ENCODE peak calls at places on chromosome 20, in five cellular contexts. I is heart left ventricle; T is CD8-positive, alpha-beta T cell; Q is A673; M is Panc1. Z is an unnamed sample. For H3K4me1 and H3K27me3, the result is how much of the 10 kb centered on the place peaks cover.

GRCh38 chr20:46137816-46138215 is 19.7 kb downstream of the CD40 start:
- DNase-seq in I (no peak), T (no peak), Q (no peak), M (no peak), Z (no peak)

GRCh38 chr20:58407966-58408557 is 19.0 kb downstream of the VAPB start:
- DNase-seq in I (no peak), T (no peak), Q (no peak), M (no peak), Z (no peak)

GRCh38 chr20:45080867-45081616 is 19.9 kb downstream of the KCNS1 start:
- DNase-seq in I (no peak), T (no peak), Q (peak), M (no peak), Z (no peak)

GRCh38 chr20:25309395-25310267 is 61.7 kb downstream of the PYGB start:
- DNase-seq in I (no peak), T (no peak), Q (no peak), M (peak), Z (peak)

GRCh38 chr20:35886537-35886936 is 67.8 kb downstream of the SCAND1 start:
- DNase-seq in I (peak), T (no peak), Q (no peak), M (no peak), Z (peak)

GRCh38 chr20:34676642-34677373 is at the start of gene PIGU:
- DNase-seq in I (peak), T (peak), Q (peak), M (peak), Z (peak)

GRCh38 chr20:41152108-41152757 is 14.9 kb downstream of the PLCG1 start:
- DNase-seq in I (no peak), T (no peak), Q (no peak), M (no peak), Z (peak)

GRCh38 chr20:59305898-59306640 is 5.7 kb downstream of the EDN3 start:
- DNase-seq in I (no peak), T (no peak), Q (no peak), M (no peak), Z (no peak)

GRCh38 chr20:31706607-31707257 is 15.9 kb downstream of the BCL2L1 start:
- DNase-seq in I (no peak), T (no peak), Q (no peak), M (no peak), Z (no peak)

GRCh38 chr20:58706150-58706892 is 13.7 kb downstream of the NPEPL1 start:
- DNase-seq in I (no peak), T (no peak), Q (no peak), M (no peak), Z (no peak)

GRCh38 chr20:31712564-31713311 is 9.9 kb downstream of the BCL2L1 start:
- DNase-seq in I (peak), T (no peak), Q (peak), M (no peak), Z (peak)

GRCh38 chr20:31239139-31239538 is 18.3 kb upstream of the DEFB115 start:
- DNase-seq in I (no peak), T (no peak), Q (no peak), M (no peak), Z (no peak)

GRCh38 chr20:51643390-51643789 is 100.9 kb upstream of the NFATC2 start:
- DNase-seq in I (no peak), T (no peak), Q (peak), M (no peak), Z (no peak)

GRCh38 chr20:584375-585301 is 25.5 kb downstream of the TCF15 start:
- DNase-seq in I (no peak), T (no peak), Q (no peak), M (no peak), Z (no peak)

GRCh38 chr20:57654363-57654997 is 34.3 kb upstream of the ZBP1 start:
- DNase-seq in I (peak), T (peak), Q (peak), M (peak), Z (peak)

GRCh38 chr20:35952480-35953410 is 1.6 kb downstream of the SCAND1 start:
- DNase-seq in I (no peak), T (no peak), Q (no peak), M (no peak), Z (no peak)

GRCh38 chr20:11076434-11076833 is 402.6 kb upstream of the JAG1 start:
- DNase-seq in I (no peak), T (no peak), Q (no peak), M (no peak), Z (no peak)

GRCh38 chr20:53631909-53632662 is 38.4 kb upstream of the ZNF217 start:
- DNase-seq in I (no peak), T (no peak), Q (no peak), M (no peak), Z (no peak)

DNA sequence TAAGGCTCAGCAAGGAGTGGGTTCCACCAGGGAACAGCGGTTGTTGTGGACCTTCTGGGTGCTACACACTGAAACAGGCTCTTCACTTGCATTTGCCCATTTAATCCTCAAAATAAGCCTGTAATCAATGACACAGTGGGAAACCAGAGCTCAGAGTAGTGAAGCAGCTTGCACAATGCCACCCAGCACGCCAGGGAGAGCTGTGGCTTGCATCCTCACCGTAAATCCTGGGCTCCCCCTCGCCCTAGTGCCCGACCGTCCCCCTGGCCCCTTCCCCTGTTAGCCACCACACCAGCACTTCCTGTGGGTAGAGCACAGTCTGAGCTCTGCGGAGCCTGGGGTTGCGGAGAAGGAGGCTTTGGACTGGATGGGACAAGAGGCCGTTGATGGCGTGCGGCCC is 14.5 kb downstream of the VSTM2L start:
- DNase-seq in I (no peak), T (no peak), Q (peak), M (no peak), Z (no peak)
- H3K4me1 ChIP-seq in I (under half), T (under half), Q (half or more), M (under half), Z (under half)

DNA sequence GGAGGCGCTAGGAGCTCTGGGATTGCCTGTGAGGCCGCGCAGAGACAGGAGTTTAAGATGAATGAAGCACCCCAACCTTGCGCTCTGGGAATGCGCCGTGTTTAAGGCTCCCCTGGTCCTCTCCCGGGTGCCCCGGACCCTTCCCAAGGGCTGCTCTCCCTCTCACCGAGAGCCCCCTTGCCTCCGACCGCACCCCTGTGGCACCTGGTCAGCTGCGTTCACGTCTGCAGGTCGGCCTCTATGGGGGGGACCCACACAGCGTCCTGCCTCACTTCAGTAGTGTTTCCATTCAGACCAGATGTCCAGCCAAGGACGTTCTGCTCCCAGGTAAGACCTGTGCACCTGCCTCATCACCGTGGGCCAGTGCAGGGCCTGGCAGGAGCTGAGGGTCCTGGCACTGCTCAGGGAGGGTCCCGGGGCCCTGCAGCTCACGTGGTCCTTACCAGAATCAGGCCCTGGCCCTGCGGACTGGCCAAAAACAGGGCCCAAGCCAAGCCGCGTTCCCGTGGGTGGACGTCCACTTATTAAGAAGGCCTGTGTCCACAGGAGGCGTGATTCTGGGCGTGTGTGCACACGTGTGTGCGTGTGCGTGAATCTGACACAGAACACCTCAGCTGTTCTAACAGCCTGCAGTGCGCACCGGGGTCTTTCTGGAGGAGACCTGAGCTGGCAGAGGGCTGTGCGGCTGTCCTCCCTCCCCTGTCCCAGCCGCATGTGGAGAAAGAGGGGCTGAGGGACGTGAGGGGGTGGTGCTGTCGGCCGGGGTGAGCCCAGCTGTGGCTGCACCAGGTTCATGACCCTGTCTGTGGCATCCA is 79.9 kb upstream of the BHLHE23 start:
- DNase-seq in I (no peak), T (no peak), Q (no peak), M (no peak), Z (no peak)
- H3K27me3 ChIP-seq in I (under half), T (under half), Q (half or more), M (under half), Z (under half)

DNA sequence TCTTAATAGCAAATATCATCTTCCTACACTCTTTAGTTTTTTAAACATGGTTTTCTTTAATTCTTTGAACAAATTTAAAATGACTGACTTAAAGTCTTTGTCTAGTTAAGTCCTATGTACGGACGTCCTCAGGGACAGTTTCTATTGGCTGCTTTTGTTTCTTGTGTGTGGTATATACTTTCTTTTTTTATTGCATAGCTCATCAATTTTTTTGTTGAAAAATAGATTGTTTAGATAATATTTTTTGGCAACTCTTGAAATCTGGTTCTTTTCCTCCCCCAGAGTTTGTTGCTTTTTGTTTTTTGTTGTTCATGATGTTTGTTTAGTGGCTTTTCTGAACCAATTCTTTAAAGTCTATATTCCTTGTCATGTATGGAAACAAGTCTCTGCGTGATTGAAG is 479.8 kb downstream of the PREX1 start:
- DNase-seq in I (no peak), T (no peak), Q (no peak), M (no peak), Z (no peak)
- H3K4me3 ChIP-seq in I (no peak), T (no peak), Q (no peak), M (no peak), Z (no peak)

GRCh38 chr20:5147193-5147592 is 20.4 kb downstream of the CDS2 start:
- DNase-seq in I (no peak), T (no peak), Q (no peak), M (no peak), Z (no peak)

GRCh38 chr20:5143856-5144255 is 17.0 kb downstream of the CDS2 start:
- DNase-seq in I (no peak), T (no peak), Q (no peak), M (no peak), Z (no peak)

GRCh38 chr20:5146302-5146653 is 19.5 kb downstream of the CDS2 start:
- DNase-seq in I (no peak), T (no peak), Q (no peak), M (no peak), Z (no peak)

GRCh38 chr20:5148581-5148980 is 21.8 kb downstream of the CDS2 start:
- DNase-seq in I (no peak), T (no peak), Q (no peak), M (no peak), Z (no peak)

DNA sequence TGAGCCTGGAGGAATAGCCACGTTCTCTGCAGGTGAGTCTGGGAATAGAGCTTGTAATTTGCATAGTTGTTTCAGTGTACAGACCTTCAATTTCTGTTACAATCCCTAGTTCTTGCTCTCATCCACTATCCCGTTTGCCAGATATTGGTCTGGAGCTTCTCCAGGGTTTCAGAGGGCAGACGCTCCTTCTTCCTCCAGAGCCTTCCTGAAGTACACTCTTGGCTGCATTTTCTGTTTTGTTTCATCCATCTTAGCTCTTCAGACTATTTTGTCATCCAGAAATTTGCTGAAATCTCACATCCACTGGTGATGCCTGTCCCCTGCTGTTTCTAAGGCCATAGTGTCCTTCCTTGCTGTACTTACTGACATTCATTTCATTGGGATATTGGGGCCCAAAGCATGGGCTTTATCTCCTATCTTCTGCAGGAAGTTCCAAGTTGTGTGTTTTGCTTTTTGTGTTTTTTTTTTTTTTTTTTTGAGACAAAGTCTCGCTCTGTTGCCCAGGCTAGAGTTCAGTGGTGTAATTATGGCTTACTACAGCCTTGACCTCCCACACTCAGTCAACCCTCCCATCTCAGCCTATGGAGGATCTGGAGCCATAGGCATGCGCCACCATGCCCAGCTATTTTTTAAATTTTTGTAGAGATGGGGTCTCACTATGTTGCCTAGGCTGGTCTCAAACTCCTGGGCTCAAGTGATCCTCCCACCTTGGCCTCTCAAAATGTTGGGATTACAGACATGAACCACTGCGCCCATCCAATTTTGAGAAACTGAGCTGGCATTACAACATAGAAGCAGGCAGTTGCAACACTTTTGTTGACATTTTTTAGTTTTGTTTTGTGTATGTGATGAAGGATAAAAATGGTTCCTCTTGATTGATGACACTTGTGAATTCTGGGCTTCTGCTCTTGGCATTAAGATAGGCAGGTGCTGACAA is 18.8 kb downstream of the CDS2 start:
- DNase-seq in I (no peak), T (no peak), Q (no peak), M (no peak), Z (no peak)
- H3K4me1 ChIP-seq in I (half or more), T (under half), Q (under half), M (under half), Z (under half)

GRCh38 chr20:48609491-48609978 is 218.3 kb downstream of the PREX1 start:
- DNase-seq in I (no peak), T (no peak), Q (no peak), M (no peak), Z (no peak)
- H3K27me3 ChIP-seq in I (under half), T (under half), Q (under half), M (under half), Z (under half)

GRCh38 chr20:61584851-61585250 is 332.8 kb downstream of the CDH4 start:
- DNase-seq in I (peak), T (no peak), Q (no peak), M (no peak), Z (peak)
- H3K4me3 ChIP-seq in I (no peak), T (no peak), Q (no peak), M (no peak), Z (no peak)

DNA sequence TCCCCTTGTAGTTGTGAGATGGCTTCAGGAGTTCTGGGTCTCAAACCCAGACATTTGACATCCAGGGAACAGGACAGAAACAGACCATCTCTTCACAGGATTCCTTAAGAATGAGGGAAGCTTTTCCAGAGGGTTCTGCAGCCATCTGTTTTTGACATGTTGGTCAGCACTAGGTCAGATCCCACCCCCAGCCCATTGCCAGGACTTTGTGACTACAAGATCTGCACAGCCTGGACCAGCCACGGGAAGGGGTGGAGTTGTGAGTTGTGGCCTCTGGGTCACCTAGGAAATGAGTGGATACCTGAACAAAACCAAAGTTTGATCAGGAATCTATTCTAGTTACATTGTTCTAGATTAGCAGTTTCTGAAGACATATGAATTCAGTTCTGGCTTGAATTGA is 39.2 kb upstream of the SSTR4 start:
- DNase-seq in I (no peak), T (no peak), Q (no peak), M (no peak), Z (no peak)
- H3K4me1 ChIP-seq in I (under half), T (under half), Q (under half), M (under half), Z (under half)

Z was measured in right cardiac atrium.